ENCODE peak calls at places on chromosomes 11 and 22, in ten cellular contexts. T, V, Y, F, G, J, Z, O, D and I are unnamed samples. For H3K27me3, the result is how much of the 10 kb centered on the place peaks cover.

GRCh38 chr11:133919330-133920108 is 37.2 kb downstream of the IGSF9B start:
- DNase-seq in F (no peak), Y (no peak), G (no peak), T (no peak), Z (no peak), D (no peak), O (no peak), J (no peak), V (no peak), I (no peak)

GRCh38 chr22:50301581-50301991 is 5.9 kb downstream of the PLXNB2 start:
- DNase-seq in G (no peak), V (no peak), D (no peak), Z (no peak), Y (no peak), T (no peak), O (no peak), F (no peak), J (no peak), I (no peak)

GRCh38 chr11:125167954-125168821 is 3.6 kb downstream of the PKNOX2 start:
- DNase-seq in Z (peak), Y (no peak), O (no peak), V (no peak), F (peak), D (no peak), T (no peak), G (no peak), J (peak), I (no peak)

GRCh38 chr11:40130427-40130826 is 1329.0 kb downstream of the LRRC4C start:
- DNase-seq in D (no peak), J (no peak), Y (no peak), G (no peak), O (no peak), V (no peak), T (no peak), Z (no peak), F (no peak), I (no peak)

GRCh38 chr22:47091241-47091691 is 328.8 kb downstream of the TBC1D22A start:
- DNase-seq in Z (no peak), J (no peak), V (no peak), G (peak), O (no peak), Y (no peak), T (no peak), F (no peak), D (no peak), I (no peak)

GRCh38 chr11:30585067-30585891 is 874 bp downstream of the MPPED2 start:
- DNase-seq in D (no peak), V (no peak), J (peak), T (peak), Z (no peak), F (no peak), O (no peak), Y (no peak), G (no peak), I (no peak)

GRCh38 chr11:31874631-31875191 is 63.6 kb upstream of the PAX6 start:
- DNase-seq in J (no peak), Z (no peak), T (no peak), Y (no peak), F (no peak), V (no peak), G (peak), D (no peak), O (no peak), I (no peak)

GRCh38 chr11:117972589-117973445 is 13.4 kb upstream of the IL10RA start:
- DNase-seq in T (no peak), Z (no peak), V (no peak), G (no peak), Y (no peak), D (no peak), F (no peak), O (no peak), J (no peak), I (no peak)

GRCh38 chr11:37774441-37774840 is 1176.4 kb upstream of the RAG2 start:
- DNase-seq in V (no peak), D (no peak), T (no peak), F (no peak), G (no peak), O (no peak), Y (no peak), Z (no peak), J (no peak), I (no peak)

GRCh38 chr11:117273550-117274289 is 17.4 kb upstream of the BACE1-AS start:
- DNase-seq in Y (no peak), O (no peak), Z (peak), J (no peak), F (peak), G (no peak), D (no peak), V (no peak), T (no peak), I (peak)

GRCh38 chr11:18394928-18395734 is 768 bp downstream of the LDHA start:
- DNase-seq in Z (no peak), T (peak), F (peak), J (peak), G (peak), Y (peak), V (no peak), O (peak), D (no peak), I (peak)

GRCh38 chr11:134562176-134562575 is 150.1 kb upstream of the B3GAT1 start:
- DNase-seq in T (peak), F (no peak), D (no peak), Z (no peak), J (no peak), Y (no peak), G (no peak), V (no peak), O (peak), I (no peak)

GRCh38 chr11:106461148-106461547 is 383.7 kb downstream of the AASDHPPT start:
- DNase-seq in J (no peak), Y (no peak), Z (no peak), T (peak), O (no peak), G (no peak), F (no peak), V (no peak), D (no peak), I (no peak)

GRCh38 chr22:50146440-50147228 is 23.9 kb upstream of the PANX2 start:
- DNase-seq in D (no peak), V (no peak), Z (peak), G (peak), Y (no peak), J (peak), O (no peak), F (peak), T (no peak), I (peak)

GRCh38 chr11:69300124-69301032 is 6.4 kb downstream of the MYEOV start:
- DNase-seq in J (no peak), Z (no peak), Y (no peak), O (no peak), T (no peak), V (no peak), G (peak), D (no peak), F (no peak), I (peak)

GRCh38 chr11:3809624-3809928 is 1.2 kb downstream of the PGAP2 start:
- DNase-seq in V (no peak), O (no peak), D (no peak), G (no peak), T (no peak), F (no peak), Z (no peak), J (no peak), Y (no peak), I (no peak)

GRCh38 chr11:93285430-93285829 is 45.1 kb upstream of the DEUP1 start:
- DNase-seq in Y (no peak), V (no peak), G (no peak), O (no peak), D (no peak), T (no peak), F (no peak), Z (no peak), J (no peak), I (no peak)
- TF ChIP-seq CTCF in Y (no peak), V (no peak), G (no peak), O (no peak), D (no peak), T (no peak), F (no peak), Z (no peak), J (no peak), I (no peak)

GRCh38 chr11:44943118-44943517 is 7.6 kb downstream of the TP53I11 start:
- DNase-seq in Y (peak), V (no peak), Z (no peak), T (no peak), G (no peak), D (no peak), J (no peak), F (no peak), O (no peak), I (no peak)
- H3K27me3 ChIP-seq in Y (under half), V (under half), Z (under half), T (under half), G (under half), D (under half), J (under half), F (under half), O (under half), I (under half)

GRCh38 chr22:41836551-41836950 is 3.6 kb downstream of the SREBF2 start:
- DNase-seq in Z (no peak), F (no peak), D (no peak), J (no peak), V (no peak), Y (no peak), T (no peak), O (no peak), G (no peak), I (no peak)
- H3K4me3 ChIP-seq in Z (no peak), F (no peak), D (no peak), J (no peak), V (no peak), Y (no peak), T (no peak), O (no peak), G (no peak), I (no peak)

GRCh38 chr11:102518296-102519094 is 12.1 kb downstream of the MMP7 start:
- DNase-seq in O (no peak), F (peak), G (peak), J (no peak), Y (no peak), T (no peak), D (no peak), V (no peak), Z (no peak), I (no peak)
- TF ChIP-seq CTCF in O (peak), F (no peak), G (peak), J (no peak), Y (peak), T (no peak), D (no peak), V (peak), Z (no peak), I (no peak)